ENCODE peak calls at places on chromosomes 1 and 21, in four cellular contexts. One of them, this sample, is unnamed.

GRCh38 chr21:38597436-38597835 is 99.2 kb upstream of the ERG start:
- DNase-seq in GM13977: no peak
- DNase-seq in pancreas: no peak
- DNase-seq in neural progenitor cell: no peak
- DNase-seq in this sample: no peak

GRCh38 chr1:235127774-235128452 is 724 bp downstream of the TOMM20 start:
- DNase-seq in pancreas: no peak
- DNase-seq in neural progenitor cell: peak; percentile 7
- DNase-seq in GM13977: no peak
- DNase-seq in this sample: peak; percentile 37

GRCh38 chr1:161032409-161032808 is 6.4 kb downstream of the TSTD1 start:
- DNase-seq in neural progenitor cell: no peak
- DNase-seq in pancreas: no peak
- DNase-seq in GM13977: no peak
- DNase-seq in this sample: no peak

GRCh38 chr1:162349635-162350330 is 26.9 kb downstream of the SPATA46 start:
- DNase-seq in neural progenitor cell: no peak
- DNase-seq in pancreas: no peak
- DNase-seq in GM13977: no peak
- DNase-seq in this sample: no peak

GRCh38 chr1:201748331-201748730 is 80.6 kb upstream of the IPO9 start:
- DNase-seq in neural progenitor cell: peak; percentile 79
- DNase-seq in pancreas: no peak
- DNase-seq in GM13977: no peak
- DNase-seq in this sample: no peak

GRCh38 chr1:10965621-10966226 is 46.7 kb upstream of the TARDBP start:
- DNase-seq in pancreas: no peak
- DNase-seq in GM13977: no peak
- DNase-seq in neural progenitor cell: no peak
- DNase-seq in this sample: no peak

GRCh38 chr1:199205740-199206139 is 566.9 kb downstream of the PTPRC start:
- DNase-seq in neural progenitor cell: no peak
- DNase-seq in pancreas: no peak
- DNase-seq in GM13977: no peak
- DNase-seq in this sample: no peak

GRCh38 chr21:29078884-29079765 is 5.7 kb upstream of the CCT8 start:
- DNase-seq in GM13977: no peak
- DNase-seq in pancreas: no peak
- DNase-seq in neural progenitor cell: no peak
- DNase-seq in this sample: peak; percentile 67

GRCh38 chr1:26913754-26914619 is at the start of gene NR0B2:
- DNase-seq in GM13977: no peak
- DNase-seq in pancreas: peak; percentile 97
- DNase-seq in neural progenitor cell: no peak
- DNase-seq in this sample: no peak

GRCh38 chr1:30613188-30613587 is 110.2 kb downstream of the MATN1 start:
- DNase-seq in neural progenitor cell: no peak
- DNase-seq in pancreas: no peak
- DNase-seq in GM13977: no peak
- DNase-seq in this sample: no peak

GRCh38 chr1:238063454-238063853 is 172.7 kb upstream of the ZP4 start:
- DNase-seq in GM13977: peak; percentile 6
- DNase-seq in neural progenitor cell: no peak
- DNase-seq in pancreas: peak; percentile 38
- DNase-seq in this sample: peak; percentile 6

GRCh38 chr1:223319373-223319772 is 44.6 kb downstream of the SUSD4 start:
- DNase-seq in pancreas: no peak
- DNase-seq in GM13977: no peak
- DNase-seq in neural progenitor cell: no peak
- DNase-seq in this sample: no peak

GRCh38 chr1:41646186-41646585 is 161.7 kb upstream of the EDN2 start:
- DNase-seq in pancreas: no peak
- DNase-seq in neural progenitor cell: no peak
- DNase-seq in GM13977: no peak
- DNase-seq in this sample: no peak

GRCh38 chr1:157315544-157315943 is 177.3 kb upstream of the ETV3 start:
- DNase-seq in pancreas: no peak
- DNase-seq in GM13977: no peak
- DNase-seq in neural progenitor cell: no peak
- DNase-seq in this sample: no peak

GRCh38 chr21:45326834-45327457 is 39.3 kb upstream of the POFUT2 start:
- DNase-seq in neural progenitor cell: no peak
- DNase-seq in GM13977: no peak
- DNase-seq in pancreas: no peak
- DNase-seq in this sample: no peak

GRCh38 chr1:98903261-98903660 is 101.4 kb downstream of the PLPPR5 start:
- DNase-seq in GM13977: no peak
- DNase-seq in neural progenitor cell: no peak
- DNase-seq in pancreas: no peak
- DNase-seq in this sample: no peak

GRCh38 chr1:204376919-204377799 is 17.4 kb upstream of the PLEKHA6 start:
- DNase-seq in GM13977: no peak
- DNase-seq in neural progenitor cell: no peak
- DNase-seq in pancreas: peak; percentile 90
- DNase-seq in this sample: no peak

GRCh38 chr1:29990304-29990703 is 733.1 kb downstream of the MATN1 start:
- DNase-seq in pancreas: no peak
- DNase-seq in GM13977: no peak
- DNase-seq in neural progenitor cell: no peak
- DNase-seq in this sample: no peak

GRCh38 chr1:230248876-230249275 is 177.3 kb downstream of the PGBD5 start:
- DNase-seq in neural progenitor cell: no peak
- DNase-seq in pancreas: no peak
- DNase-seq in GM13977: no peak
- DNase-seq in this sample: no peak

GRCh38 chr1:165742194-165742593 is 26.5 kb downstream of the TMCO1 start:
- DNase-seq in neural progenitor cell: no peak
- DNase-seq in GM13977: no peak
- DNase-seq in pancreas: no peak
- DNase-seq in this sample: no peak

GRCh38 chr1:66556161-66556611 is 22.2 kb downstream of the SGIP1 start:
- DNase-seq in GM13977: no peak
- DNase-seq in pancreas: no peak
- DNase-seq in neural progenitor cell: no peak
- DNase-seq in this sample: peak; percentile 13

GRCh38 chr21:42271065-42271464 is 44.1 kb downstream of the TFF3 start:
- DNase-seq in GM13977: no peak
- DNase-seq in neural progenitor cell: no peak
- DNase-seq in pancreas: no peak
- DNase-seq in this sample: no peak

GRCh38 chr1:207389728-207390464 is 64.2 kb upstream of the CR2 start:
- DNase-seq in neural progenitor cell: no peak
- DNase-seq in GM13977: no peak
- DNase-seq in pancreas: no peak
- DNase-seq in this sample: no peak

GRCh38 chr1:58515794-58516401 is 30.6 kb downstream of the OMA1 start:
- DNase-seq in GM13977: peak; percentile 44
- DNase-seq in pancreas: no peak
- DNase-seq in neural progenitor cell: peak; percentile 90
- DNase-seq in this sample: peak; percentile 97

GRCh38 chr21:42567861-42568260 is 54.2 kb downstream of the SLC37A1 start:
- DNase-seq in neural progenitor cell: no peak
- DNase-seq in GM13977: no peak
- DNase-seq in pancreas: no peak
- DNase-seq in this sample: no peak

GRCh38 chr1:61442456-61443013 is 282.4 kb downstream of the TM2D1 start:
- DNase-seq in pancreas: no peak
- DNase-seq in GM13977: no peak
- DNase-seq in neural progenitor cell: no peak
- DNase-seq in this sample: no peak

GRCh38 chr1:26184883-26185282 is 5.5 kb upstream of the CATSPER4 start:
- DNase-seq in pancreas: no peak
- DNase-seq in GM13977: peak; percentile 33
- DNase-seq in neural progenitor cell: no peak
- DNase-seq in this sample: no peak

GRCh38 chr1:23664837-23665795 is 26.5 kb upstream of the RPL11 start:
- DNase-seq in neural progenitor cell: peak; percentile 57
- DNase-seq in pancreas: no peak
- DNase-seq in GM13977: peak; percentile 50
- DNase-seq in this sample: peak; percentile 50

GRCh38 chr21:22791986-22792560 is 1793.9 kb downstream of the NCAM2 start:
- DNase-seq in pancreas: no peak
- DNase-seq in GM13977: peak; percentile 24
- DNase-seq in neural progenitor cell: peak; percentile 72
- DNase-seq in this sample: peak; percentile 77

GRCh38 chr1:89890085-89890754 is 69.4 kb downstream of the LRRC8D start:
- DNase-seq in pancreas: peak; percentile 37
- DNase-seq in GM13977: no peak
- DNase-seq in neural progenitor cell: no peak
- DNase-seq in this sample: no peak

GRCh38 chr1:162629077-162629637 is 3.1 kb upstream of the DDR2 start:
- DNase-seq in neural progenitor cell: no peak
- DNase-seq in GM13977: no peak
- DNase-seq in pancreas: no peak
- DNase-seq in this sample: no peak

GRCh38 chr1:6351480-6352137 is 42.0 kb downstream of the ACOT7 start:
- DNase-seq in GM13977: no peak
- DNase-seq in pancreas: peak; percentile 89
- DNase-seq in neural progenitor cell: no peak
- DNase-seq in this sample: no peak

GRCh38 chr1:228919919-228920318 is 184.6 kb downstream of the RHOU start:
- DNase-seq in pancreas: no peak
- DNase-seq in GM13977: no peak
- DNase-seq in neural progenitor cell: no peak
- DNase-seq in this sample: no peak

GRCh38 chr1:24541711-24542346 is 14.1 kb upstream of the NCMAP start:
- DNase-seq in pancreas: peak; percentile 46
- DNase-seq in neural progenitor cell: peak; percentile 53
- DNase-seq in GM13977: no peak
- DNase-seq in this sample: peak; percentile 56

GRCh38 chr1:201112173-201112731 is at the start of gene CACNA1S:
- DNase-seq in neural progenitor cell: peak; percentile 53
- DNase-seq in GM13977: no peak
- DNase-seq in pancreas: no peak
- DNase-seq in this sample: peak; percentile 96

GRCh38 chr1:156510709-156511108 is 10.1 kb upstream of the MEF2D start:
- DNase-seq in pancreas: peak; percentile 66
- DNase-seq in neural progenitor cell: no peak
- DNase-seq in GM13977: no peak
- DNase-seq in this sample: no peak

GRCh38 chr1:181504294-181505115 is 21.2 kb downstream of the CACNA1E start:
- DNase-seq in GM13977: peak; percentile 57
- DNase-seq in neural progenitor cell: peak; percentile 84
- DNase-seq in pancreas: no peak
- DNase-seq in this sample: peak; percentile 91

This sample was measured in NCI-H82.